ENCODE peak calls at places on chromosomes 16 and 17, in four cellular contexts. I, V, J and X are unnamed samples.
A peak's percentile ranks its signal among the peaks of the same experiment; 100 is the strongest.

GRCh38 chr16:73683804-73684203 is 612.8 kb upstream of the PSMD7 start:
- DNase-seq in I (no peak), V (no peak), J (no peak), X (no peak)

GRCh38 chr16:71367243-71367976 is 8.9 kb downstream of the CALB2 start:
- DNase-seq in I (no peak), V (no peak), J (no peak), X (peak; percentile 63)

GRCh38 chr17:57601328-57601727 is 143.8 kb downstream of the CCDC182 start:
- DNase-seq in I (no peak), V (no peak), J (no peak), X (no peak)

GRCh38 chr16:49336581-49336980 is 37.0 kb upstream of the C16orf78 start:
- DNase-seq in I (no peak), V (no peak), J (no peak), X (peak; percentile 18)

GRCh38 chr17:64502021-64502420 is 4.1 kb downstream of the DDX5 start:
- DNase-seq in I (no peak), V (no peak), J (no peak), X (no peak)

GRCh38 chr16:70563571-70563970 is 40.0 kb downstream of the SF3B3 start:
- DNase-seq in I (no peak), V (no peak), J (no peak), X (no peak)

GRCh38 chr17:30975042-30975820 is 4.4 kb downstream of the RNF135 start:
- DNase-seq in I (no peak), V (no peak), J (no peak), X (no peak)

GRCh38 chr17:36901506-36901905 is 35.8 kb upstream of the LHX1 start:
- DNase-seq in I (no peak), V (no peak), J (no peak), X (peak; percentile 40)

GRCh38 chr16:47574091-47575054 is 113.2 kb downstream of the PHKB start:
- DNase-seq in I (no peak), V (no peak), J (no peak), X (peak; percentile 7)

GRCh38 chr17:49581645-49581992 is 5.9 kb downstream of the NXPH3 start:
- DNase-seq in I (no peak), V (no peak), J (no peak), X (no peak)

GRCh38 chr16:588639-588888 is 1.3 kb upstream of the RAB40C start:
- DNase-seq in I (peak; percentile 19), V (no peak), J (no peak), X (peak; percentile 68)

GRCh38 chr17:18230288-18231141 is 5.1 kb downstream of the LLGL1 start:
- DNase-seq in I (no peak), V (no peak), J (no peak), X (no peak)

GRCh38 chr16:31453255-31454204 is 5.8 kb upstream of the ARMC5 start:
- DNase-seq in I (no peak), V (no peak), J (no peak), X (no peak)

GRCh38 chr17:2157081-2157480 is 102.2 kb downstream of the HIC1 start:
- DNase-seq in I (no peak), V (no peak), J (no peak), X (peak; percentile 77)

GRCh38 chr16:57993452-57993851 is 7.0 kb downstream of the ZNF319 start:
- DNase-seq in I (no peak), V (no peak), J (no peak), X (peak; percentile 73)

GRCh38 chr16:66858740-66859396 is 14.7 kb downstream of the CA7 start:
- DNase-seq in I (no peak), V (peak; percentile 70), J (no peak), X (no peak)

GRCh38 chr17:72658675-72659074 is 433.8 kb downstream of the SLC39A11 start:
- DNase-seq in I (no peak), V (peak; percentile 11), J (no peak), X (no peak)

GRCh38 chr17:64420143-64420670 is 28.7 kb upstream of the MILR1 start:
- DNase-seq in I (no peak), V (peak; percentile 51), J (peak; percentile 32), X (no peak)

GRCh38 chr16:88731699-88732098 is 25.4 kb downstream of the CTU2 start:
- DNase-seq in I (no peak), V (no peak), J (no peak), X (no peak)

GRCh38 chr16:2090819-2091721 is 43.3 kb downstream of the TSC2 start:
- DNase-seq in I (no peak), V (peak; percentile 43), J (peak; percentile 36), X (no peak)

GRCh38 chr17:17835415-17836249 is 1.2 kb downstream of the SREBF1 start:
- DNase-seq in I (no peak), V (no peak), J (no peak), X (no peak)

GRCh38 chr17:72806011-72806410 is 286.5 kb downstream of the SLC39A11 start:
- DNase-seq in I (no peak), V (no peak), J (no peak), X (no peak)

GRCh38 chr17:63635787-63636186 is 13.6 kb downstream of the MAP3K3 start:
- DNase-seq in I (no peak), V (no peak), J (no peak), X (no peak)

GRCh38 chr17:7215652-7216139 is 3.9 kb downstream of the DLG4 start:
- DNase-seq in I (no peak), V (no peak), J (no peak), X (no peak)

GRCh38 chr17:79752175-79752574 is 21.4 kb downstream of the ENPP7 start:
- DNase-seq in I (no peak), V (no peak), J (no peak), X (no peak)

GRCh38 chr16:24428751-24429150 is 110.6 kb upstream of the RBBP6 start:
- DNase-seq in I (no peak), V (no peak), J (no peak), X (no peak)

GRCh38 chr17:17682293-17682736 is 1.1 kb downstream of the RAI1 start:
- DNase-seq in I (no peak), V (peak; percentile 33), J (no peak), X (peak; percentile 75)

GRCh38 chr16:86734559-86735480 is 156.5 kb downstream of the FOXL1 start:
- DNase-seq in I (no peak), V (no peak), J (no peak), X (no peak)

GRCh38 chr16:3134338-3135119 is at the start of gene ZNF213:
- DNase-seq in I (peak; percentile 88), V (peak; percentile 97), J (peak; percentile 93), X (peak; percentile 93)

GRCh38 chr17:46842835-46843234 is 8.5 kb upstream of the WNT9B start:
- DNase-seq in I (no peak), V (no peak), J (no peak), X (no peak)

GRCh38 chr16:21611546-21612384 is 12.4 kb downstream of the METTL9 start:
- DNase-seq in I (no peak), V (no peak), J (no peak), X (no peak)

GRCh38 chr17:59038734-59039133 is 67.9 kb downstream of the TRIM37 start:
- DNase-seq in I (no peak), V (no peak), J (no peak), X (no peak)

GRCh38 chr16:76222853-76223252 is 54.3 kb upstream of the CNTNAP4 start:
- DNase-seq in I (no peak), V (no peak), J (no peak), X (no peak)

DNA sequence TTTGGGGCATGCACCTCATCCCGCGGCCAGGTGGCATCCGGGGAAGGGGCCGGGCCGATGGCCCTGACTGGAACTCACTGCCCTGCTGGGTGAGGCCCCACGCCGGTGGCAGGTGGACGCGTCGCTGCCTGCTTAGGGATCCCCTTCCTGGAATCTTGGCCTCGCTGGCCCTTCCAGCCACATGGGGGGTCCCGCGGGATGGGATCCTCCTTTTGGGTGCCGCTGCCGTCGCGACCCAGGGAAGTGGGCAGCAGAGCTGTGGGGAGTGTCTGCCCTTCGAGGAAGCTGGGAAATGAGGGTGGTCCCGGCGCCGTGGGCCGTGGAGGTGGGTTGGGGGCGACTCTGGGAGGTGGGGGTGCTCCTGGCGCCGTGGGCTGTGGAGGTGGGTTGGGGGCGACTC is 12.8 kb downstream of the METRNL start:
- DNase-seq in I (no peak), V (no peak), J (no peak), X (no peak)
- H3K4me3 ChIP-seq in I (peak overlapping the region; percentile 50), V (no peak overlapping the region), J (no peak overlapping the region), X (no peak overlapping the region)

DNA sequence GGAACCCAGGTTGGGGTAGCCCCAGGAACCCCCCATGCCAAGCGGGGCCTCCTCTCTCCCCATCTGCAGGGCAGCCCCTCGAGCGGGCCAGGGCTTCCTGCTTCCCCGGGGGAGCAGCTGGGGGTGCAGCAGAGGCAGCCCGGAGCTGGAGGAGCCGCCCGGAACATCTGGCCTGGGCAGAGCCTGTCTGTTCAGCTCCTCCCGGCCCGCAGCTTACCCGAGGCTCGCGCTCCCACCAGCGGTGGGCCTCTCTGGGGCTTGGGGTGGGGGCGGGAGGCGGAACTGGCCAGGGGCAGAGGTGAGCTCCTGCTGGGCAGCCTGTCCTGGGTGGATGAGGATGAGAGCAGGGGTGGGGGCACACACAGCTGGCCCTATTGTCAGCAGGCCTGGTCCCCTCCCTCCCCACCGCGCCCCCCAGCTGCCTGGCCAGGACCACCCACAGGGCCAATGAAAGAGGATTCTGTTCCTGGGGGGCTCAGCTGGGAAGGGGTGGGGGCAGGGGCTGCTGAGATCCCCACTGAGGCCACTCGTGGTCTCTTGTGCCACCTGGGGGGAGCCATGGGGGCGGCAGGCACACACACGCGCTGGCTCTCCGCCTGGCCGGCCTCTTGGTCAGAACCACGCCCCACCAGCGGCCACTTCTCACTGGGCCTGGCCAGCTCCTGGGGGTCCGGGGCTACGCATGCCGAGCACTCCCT is 34.7 kb downstream of the BAHCC1 start:
- DNase-seq in I (no peak), V (no peak), J (no peak), X (peak; percentile 75)
- H3K27ac ChIP-seq in I (no peak overlapping the region), V (no peak overlapping the region), J (peak overlapping the region; percentile 82), X (no peak overlapping the region)

GRCh38 chr16:4654946-4655590 is 30.4 kb downstream of the MGRN1 start:
- DNase-seq in I (no peak), V (no peak), J (no peak), X (no peak)
- H3K36me3 ChIP-seq in I (peaks cover 57% of the 10 kb centered on the region), V (peaks cover 40% of the 10 kb centered on the region), J (peaks cover 98% of the 10 kb centered on the region), X (peaks cover 71% of the 10 kb centered on the region)

DNA sequence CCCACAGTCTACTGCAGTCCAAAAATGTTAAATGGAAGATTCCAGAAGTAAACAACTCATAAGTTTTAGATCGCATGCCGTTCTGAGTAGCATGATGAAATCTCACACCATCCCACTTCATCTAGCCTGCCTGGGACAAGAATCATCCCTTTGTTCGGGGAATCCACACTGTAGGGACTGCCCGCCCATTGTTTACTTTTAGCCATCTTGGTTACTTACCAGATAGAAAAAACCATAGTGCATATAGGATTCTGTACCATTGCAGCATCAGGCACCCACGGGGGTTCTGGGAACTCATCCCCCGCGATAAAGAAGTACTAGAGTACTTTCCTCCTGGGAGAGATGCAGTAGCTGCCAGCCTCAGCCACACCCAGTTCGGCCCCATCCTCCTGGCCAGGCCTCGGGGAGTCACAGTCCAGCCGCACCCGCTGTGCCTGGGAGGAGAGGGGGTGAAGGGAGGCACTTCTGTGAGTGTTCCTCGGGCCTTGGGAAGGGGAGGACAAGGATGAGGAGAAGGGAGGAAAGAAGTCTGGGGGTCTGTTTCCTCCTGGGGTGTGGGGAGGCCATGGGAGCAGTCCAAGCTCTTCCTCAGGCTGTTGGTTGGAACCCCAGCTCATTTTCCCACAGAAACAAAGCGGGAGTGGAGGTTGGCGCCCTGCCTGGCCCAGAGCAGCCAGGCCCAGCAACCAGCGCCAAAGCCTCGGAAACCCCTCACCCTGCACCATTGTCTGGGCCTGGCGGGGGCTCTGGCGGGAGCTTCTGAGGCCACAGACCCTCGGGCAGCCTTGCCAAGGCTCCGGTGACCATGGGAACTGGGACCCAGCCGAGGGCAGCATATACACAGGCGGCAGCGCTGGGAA is 8.9 kb downstream of the TRIM47 start:
- DNase-seq in I (no peak), V (peak; percentile 55), J (peak; percentile 65), X (peak; percentile 64)
- H3K4me3 ChIP-seq in I (peak overlapping the region; percentile 50), V (peak overlapping the region; percentile 14), J (peak overlapping the region; percentile 28), X (no peak overlapping the region)